ENCODE peak calls at places on chromosomes 3 and 15, in four cellular contexts. One of them, this sample, is unnamed.

GRCh38 chr3:144189044-144189443 is 217.4 kb downstream of the DIPK2A start:
- DNase-seq in K562: no peak
- DNase-seq in WTC11: no peak
- DNase-seq in HepG2: no peak
- DNase-seq in this sample: no peak

GRCh38 chr3:46935168-46935858 is 41.2 kb downstream of the CCDC12 start:
- DNase-seq in K562: peak
- DNase-seq in WTC11: peak
- DNase-seq in HepG2: peak
- DNase-seq in this sample: peak

GRCh38 chr15:50907866-50908208 is 646 bp upstream of the AP4E1 start:
- DNase-seq in K562: peak
- DNase-seq in WTC11: peak
- DNase-seq in HepG2: peak
- DNase-seq in this sample: no peak

GRCh38 chr3:163490119-163490518 is 1588.2 kb downstream of the SI start:
- DNase-seq in K562: peak
- DNase-seq in WTC11: peak
- DNase-seq in HepG2: peak
- DNase-seq in this sample: peak

GRCh38 chr15:80186066-80186465 is 33.3 kb downstream of the FAH start:
- DNase-seq in K562: no peak
- DNase-seq in WTC11: no peak
- DNase-seq in HepG2: no peak
- DNase-seq in this sample: no peak

GRCh38 chr15:97501291-97501690 is 459.2 kb upstream of the ARRDC4 start:
- DNase-seq in K562: no peak
- DNase-seq in WTC11: no peak
- DNase-seq in HepG2: no peak
- DNase-seq in this sample: no peak

GRCh38 chr3:78165876-78166275 is 1126.0 kb downstream of the ROBO2 start:
- DNase-seq in K562: no peak
- DNase-seq in WTC11: no peak
- DNase-seq in HepG2: no peak
- DNase-seq in this sample: no peak

GRCh38 chr15:30859091-30859874 is 44.4 kb upstream of the FAN1 start:
- DNase-seq in K562: peak
- DNase-seq in WTC11: no peak
- DNase-seq in HepG2: peak
- DNase-seq in this sample: no peak

GRCh38 chr15:75732206-75732808 is 19.7 kb upstream of the CSPG4 start:
- DNase-seq in K562: peak
- DNase-seq in WTC11: no peak
- DNase-seq in HepG2: no peak
- DNase-seq in this sample: no peak

GRCh38 chr3:10299679-10300078 is 6.9 kb upstream of the GHRL start:
- DNase-seq in K562: no peak
- DNase-seq in WTC11: no peak
- DNase-seq in HepG2: no peak
- DNase-seq in this sample: no peak

GRCh38 chr3:185656321-185656840 is 70.3 kb downstream of the SENP2 start:
- DNase-seq in K562: no peak
- DNase-seq in WTC11: no peak
- DNase-seq in HepG2: no peak
- DNase-seq in this sample: no peak

GRCh38 chr3:192186508-192186907 is 540.8 kb downstream of the FGF12 start:
- DNase-seq in K562: no peak
- DNase-seq in WTC11: no peak
- DNase-seq in HepG2: no peak
- DNase-seq in this sample: no peak

GRCh38 chr3:194323785-194324735 is 27.1 kb downstream of the CPN2 start:
- DNase-seq in K562: peak
- DNase-seq in WTC11: no peak
- DNase-seq in HepG2: peak
- DNase-seq in this sample: no peak

GRCh38 chr3:108189477-108189876 is 32.7 kb downstream of the IFT57 start:
- DNase-seq in K562: no peak
- DNase-seq in WTC11: no peak
- DNase-seq in HepG2: peak
- DNase-seq in this sample: no peak

GRCh38 chr3:156727519-156728205 is 53.3 kb downstream of the TIPARP start:
- DNase-seq in K562: no peak
- DNase-seq in WTC11: no peak
- DNase-seq in HepG2: no peak
- DNase-seq in this sample: no peak

GRCh38 chr15:45635191-45635638 is 386 bp downstream of the SQOR start:
- DNase-seq in K562: no peak
- DNase-seq in WTC11: peak
- DNase-seq in HepG2: peak
- DNase-seq in this sample: no peak

GRCh38 chr3:78822741-78823140 is 945.1 kb downstream of the ROBO1 start:
- DNase-seq in K562: no peak
- DNase-seq in WTC11: no peak
- DNase-seq in HepG2: no peak
- DNase-seq in this sample: no peak

GRCh38 chr15:48978638-48979037 is 14.9 kb upstream of the SHC4 start:
- DNase-seq in K562: no peak
- DNase-seq in WTC11: no peak
- DNase-seq in HepG2: no peak
- DNase-seq in this sample: no peak

GRCh38 chr15:48976444-48977088 is 12.8 kb upstream of the SHC4 start:
- DNase-seq in K562: no peak
- DNase-seq in WTC11: no peak
- DNase-seq in HepG2: peak
- DNase-seq in this sample: no peak

GRCh38 chr15:48972750-48973503 is 9.2 kb upstream of the SHC4 start:
- DNase-seq in K562: no peak
- DNase-seq in WTC11: no peak
- DNase-seq in HepG2: no peak
- DNase-seq in this sample: no peak

GRCh38 chr15:48974865-48975264 is 11.1 kb upstream of the SHC4 start:
- DNase-seq in K562: peak
- DNase-seq in WTC11: no peak
- DNase-seq in HepG2: no peak
- DNase-seq in this sample: no peak

DNA sequence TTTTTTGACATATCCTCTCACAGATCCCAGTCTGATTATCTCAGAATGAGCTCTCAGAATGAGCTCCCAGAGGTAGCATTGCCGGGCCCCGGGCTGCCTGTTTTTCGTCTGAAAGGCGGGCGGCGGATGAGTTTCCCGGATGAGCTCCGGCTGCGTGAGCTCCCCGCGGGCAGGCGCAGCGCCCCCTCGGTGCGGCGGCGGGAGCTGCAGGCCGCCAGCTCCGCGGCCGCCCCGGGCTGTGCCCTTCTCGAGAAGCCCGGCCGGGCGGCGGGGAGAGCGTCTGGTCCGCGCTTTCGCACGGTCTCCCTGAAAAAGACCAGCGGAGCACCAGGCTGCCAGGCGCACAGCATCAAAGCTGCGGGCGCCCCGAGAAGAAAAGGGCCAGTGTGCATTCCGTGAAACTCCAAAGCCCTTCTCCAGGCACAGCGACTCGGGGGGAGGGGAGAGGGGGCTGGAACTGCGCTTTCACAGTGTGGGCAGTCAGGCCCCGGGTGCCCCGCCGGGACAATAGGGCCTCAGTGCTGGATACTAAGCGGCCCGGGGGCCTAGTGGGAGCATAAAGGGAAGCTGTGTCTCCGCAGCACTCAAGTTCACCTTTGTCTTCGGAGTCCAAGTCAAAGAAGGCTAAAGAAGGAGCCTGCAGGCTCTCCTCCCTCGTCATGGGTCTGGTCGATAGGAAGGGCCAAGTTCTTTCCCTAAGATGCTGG is 12.1 kb upstream of the SHC4 start:
- DNase-seq in K562: peak
- DNase-seq in WTC11: peak
- DNase-seq in HepG2: peak
- DNase-seq in this sample: peak
- TF ChIP-seq ATF2 in K562: no peak
- TF ChIP-seq ATF2 in WTC11: no peak
- TF ChIP-seq ATF2 in HepG2: no peak
- TF ChIP-seq ATF2 in this sample: no peak

GRCh38 chr3:128917291-128917690 is 37.9 kb downstream of the ACAD9 start:
- DNase-seq in K562: no peak
- DNase-seq in WTC11: no peak
- DNase-seq in HepG2: no peak
- DNase-seq in this sample: no peak

GRCh38 chr3:128919988-128920387 is 40.6 kb downstream of the ACAD9 start:
- DNase-seq in K562: no peak
- DNase-seq in WTC11: no peak
- DNase-seq in HepG2: no peak
- DNase-seq in this sample: no peak

GRCh38 chr3:128923607-128924385 is 44.4 kb downstream of the ACAD9 start:
- DNase-seq in K562: no peak
- DNase-seq in WTC11: no peak
- DNase-seq in HepG2: no peak
- DNase-seq in this sample: no peak

GRCh38 chr3:128922804-128923459 is 43.5 kb downstream of the ACAD9 start:
- DNase-seq in K562: no peak
- DNase-seq in WTC11: no peak
- DNase-seq in HepG2: no peak
- DNase-seq in this sample: no peak
- TF ChIP-seq JUN in K562: no peak
- TF ChIP-seq JUN in WTC11: no peak
- TF ChIP-seq JUN in HepG2: no peak
- TF ChIP-seq JUN in this sample: no peak

GRCh38 chr3:190064112-190064511 is 56.6 kb downstream of the P3H2 start:
- DNase-seq in K562: no peak
- DNase-seq in WTC11: no peak
- DNase-seq in HepG2: no peak
- DNase-seq in this sample: no peak

GRCh38 chr3:190060401-190060800 is 60.3 kb downstream of the P3H2 start:
- DNase-seq in K562: no peak
- DNase-seq in WTC11: no peak
- DNase-seq in HepG2: no peak
- DNase-seq in this sample: no peak

GRCh38 chr3:190070623-190071347 is 49.9 kb downstream of the P3H2 start:
- DNase-seq in K562: no peak
- DNase-seq in WTC11: no peak
- DNase-seq in HepG2: peak
- DNase-seq in this sample: no peak

GRCh38 chr3:190063490-190063889 is 57.2 kb downstream of the P3H2 start:
- DNase-seq in K562: no peak
- DNase-seq in WTC11: no peak
- DNase-seq in HepG2: no peak
- DNase-seq in this sample: no peak

GRCh38 chr3:190065204-190065603 is 55.5 kb downstream of the P3H2 start:
- DNase-seq in K562: no peak
- DNase-seq in WTC11: no peak
- DNase-seq in HepG2: no peak
- DNase-seq in this sample: no peak
- TF ChIP-seq ATF2 in K562: no peak
- TF ChIP-seq ATF2 in WTC11: no peak
- TF ChIP-seq ATF2 in HepG2: no peak
- TF ChIP-seq ATF2 in this sample: no peak

DNA sequence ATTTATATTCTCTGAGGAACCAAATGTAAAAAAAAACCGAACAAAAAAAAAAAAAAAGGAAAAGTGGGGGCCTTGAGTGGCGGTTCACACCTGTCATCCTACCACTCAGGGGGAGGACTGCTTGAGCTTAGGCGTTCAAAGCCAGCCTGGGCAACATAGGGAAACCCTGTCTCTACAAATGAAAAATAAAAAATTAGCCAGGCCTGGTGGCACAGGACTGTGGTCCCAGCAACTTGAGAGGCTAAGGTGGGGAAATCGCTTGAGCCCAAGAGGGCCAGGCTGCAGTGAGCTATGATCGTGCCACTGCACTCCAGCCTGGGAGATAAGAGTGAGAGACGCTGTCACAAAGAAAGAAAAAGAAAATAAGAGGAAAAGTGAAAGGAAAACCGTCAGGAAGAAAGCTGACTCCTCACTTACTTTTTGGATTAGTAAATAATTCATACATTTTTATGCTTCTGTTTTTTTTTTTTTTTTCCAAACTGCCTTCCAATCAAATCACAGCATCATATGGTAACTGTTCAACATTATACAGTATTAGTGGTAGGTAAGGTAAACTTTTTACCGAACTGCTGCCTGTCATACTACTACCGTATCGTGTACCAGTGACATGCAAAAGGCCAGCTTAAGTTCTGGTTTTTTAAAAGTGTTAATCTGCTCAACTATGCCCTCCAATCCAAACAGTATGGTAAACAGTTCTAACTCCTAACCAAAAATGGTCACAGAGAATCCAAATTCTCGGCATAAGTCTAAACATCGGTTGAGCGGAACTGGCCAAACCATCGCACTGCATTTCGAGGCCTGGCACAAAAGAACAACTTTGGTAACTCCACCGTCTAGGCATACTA is 1.2 kb downstream of the PHC3 start:
- DNase-seq in K562: peak
- DNase-seq in WTC11: no peak
- DNase-seq in HepG2: no peak
- DNase-seq in this sample: no peak
- TF ChIP-seq JUN in K562: no peak
- TF ChIP-seq JUN in WTC11: no peak
- TF ChIP-seq JUN in HepG2: no peak
- TF ChIP-seq JUN in this sample: no peak

This sample was measured in H1.